ENCODE peak calls at places on chromosomes 16 and 17, in nine cellular contexts. Z, G, V, F, D, B, K, Y and O are unnamed samples. For H3K36me3, the result is how much of the 10 kb centered on the place peaks cover.

GRCh38 chr16:54928016-54928356 is 2.7 kb upstream of the IRX5 start:
- DNase-seq in Z (no peak), G (no peak), V (peak), F (no peak), D (peak), B (no peak), K (no peak), Y (no peak), O (no peak)

GRCh38 chr16:4847774-4848587 is 700 bp downstream of the UBN1 start:
- DNase-seq in Z (peak), G (peak), V (peak), F (peak), D (peak), B (peak), K (peak), Y (no peak), O (no peak)

GRCh38 chr17:67353929-67354557 is 12.3 kb downstream of the PSMD12 start:
- DNase-seq in Z (no peak), G (no peak), V (no peak), F (no peak), D (no peak), B (no peak), K (no peak), Y (no peak), O (no peak)

GRCh38 chr17:42845918-42846593 is 1.7 kb downstream of the AOC2 start:
- DNase-seq in Z (no peak), G (no peak), V (no peak), F (no peak), D (no peak), B (no peak), K (no peak), Y (no peak), O (no peak)

GRCh38 chr17:44906010-44906646 is 6.9 kb upstream of the EFTUD2 start:
- DNase-seq in Z (no peak), G (no peak), V (peak), F (peak), D (peak), B (no peak), K (peak), Y (peak), O (no peak)

GRCh38 chr17:55487727-55488436 is 23.4 kb downstream of the SMIM36 start:
- DNase-seq in Z (no peak), G (no peak), V (peak), F (no peak), D (no peak), B (no peak), K (peak), Y (no peak), O (no peak)

GRCh38 chr17:56176101-56176500 is 22.8 kb downstream of the ANKFN1 start:
- DNase-seq in Z (no peak), G (no peak), V (no peak), F (peak), D (no peak), B (no peak), K (no peak), Y (no peak), O (no peak)

GRCh38 chr17:4327638-4328037 is 38.8 kb downstream of the UBE2G1 start:
- DNase-seq in Z (no peak), G (no peak), V (no peak), F (peak), D (no peak), B (no peak), K (peak), Y (peak), O (peak)

GRCh38 chr16:26606381-26607150 is 460.2 kb upstream of the C16orf82 start:
- DNase-seq in Z (no peak), G (no peak), V (no peak), F (no peak), D (no peak), B (no peak), K (no peak), Y (no peak), O (no peak)

GRCh38 chr16:85172465-85173071 is 60.3 kb upstream of the CIBAR2 start:
- DNase-seq in Z (no peak), G (peak), V (no peak), F (no peak), D (peak), B (no peak), K (peak), Y (peak), O (peak)

GRCh38 chr16:7014756-7015155 is 317.9 kb upstream of the RBFOX1 start:
- DNase-seq in Z (no peak), G (no peak), V (no peak), F (no peak), D (no peak), B (no peak), K (no peak), Y (no peak), O (no peak)

GRCh38 chr17:37535906-37536305 is 46.2 kb downstream of the DUSP14 start:
- DNase-seq in Z (no peak), G (no peak), V (no peak), F (no peak), D (no peak), B (no peak), K (no peak), Y (no peak), O (no peak)
- H3K36me3 ChIP-seq in Z (half or more), G (half or more), V (under half), F (half or more), D (under half), B (half or more), K (under half), Y (under half), O (under half)

GRCh38 chr17:72359274-72359673 is 238.5 kb downstream of the SOX9 start:
- DNase-seq in Z (no peak), G (no peak), V (no peak), F (no peak), D (no peak), B (no peak), K (peak), Y (no peak), O (no peak)
- H3K36me3 ChIP-seq in Z (under half), G (under half), V (under half), F (under half), D (under half), B (under half), K (under half), Y (under half), O (under half)

GRCh38 chr17:29086628-29087332 is 43.8 kb downstream of the PIPOX start:
- DNase-seq in Z (no peak), G (no peak), V (no peak), F (no peak), D (no peak), B (no peak), K (no peak), Y (no peak), O (no peak)
- H3K36me3 ChIP-seq in Z (half or more), G (under half), V (half or more), F (under half), D (half or more), B (half or more), K (under half), Y (under half), O (under half)

GRCh38 chr17:17131876-17132275 is 74.3 kb downstream of the PLD6 start:
- DNase-seq in Z (no peak), G (no peak), V (no peak), F (no peak), D (no peak), B (no peak), K (no peak), Y (no peak), O (no peak)
- H3K36me3 ChIP-seq in Z (half or more), G (half or more), V (under half), F (under half), D (half or more), B (under half), K (under half), Y (under half), O (under half)

GRCh38 chr17:75239214-75239613 is 22.2 kb downstream of the GGA3 start:
- DNase-seq in Z (no peak), G (no peak), V (no peak), F (no peak), D (no peak), B (no peak), K (no peak), Y (no peak), O (no peak)
- H3K36me3 ChIP-seq in Z (half or more), G (half or more), V (under half), F (under half), D (half or more), B (half or more), K (half or more), Y (half or more), O (under half)

GRCh38 chr17:29510953-29511352 is 55.9 kb downstream of the ABHD15 start:
- DNase-seq in Z (no peak), G (no peak), V (no peak), F (no peak), D (no peak), B (no peak), K (no peak), Y (no peak), O (no peak)
- H3K36me3 ChIP-seq in Z (half or more), G (under half), V (half or more), F (under half), D (half or more), B (under half), K (under half), Y (under half), O (under half)